ENCODE peak calls at places on chromosomes 12 and 14, in ten cellular contexts. One of them, this sample, is unnamed.

GRCh38 chr14:54329082-54329695 is 67.6 kb upstream of the CDKN3 start:
- DNase-seq in body of pancreas: peak; percentile 46
- DNase-seq in AG09319: peak; percentile 44
- DNase-seq in progenitor cell of endocrine pancreas: no peak
- DNase-seq in GM13976: peak; percentile 43
- DNase-seq in lower lobe of right lung: no peak
- DNase-seq in nephron progenitor cell: peak; percentile 68
- DNase-seq in endothelial cell: peak; percentile 55
- DNase-seq in fibroblast of pulmonary artery: peak; percentile 81
- DNase-seq in A549: peak; percentile 70
- DNase-seq in this sample: no peak

GRCh38 chr14:71324767-71325272 is 417.6 kb downstream of the PCNX1 start:
- DNase-seq in body of pancreas: no peak
- DNase-seq in AG09319: no peak
- DNase-seq in progenitor cell of endocrine pancreas: no peak
- DNase-seq in GM13976: peak; percentile 40
- DNase-seq in lower lobe of right lung: no peak
- DNase-seq in nephron progenitor cell: peak; percentile 40
- DNase-seq in endothelial cell: peak; percentile 16
- DNase-seq in fibroblast of pulmonary artery: peak; percentile 72
- DNase-seq in A549: no peak
- DNase-seq in this sample: no peak

GRCh38 chr12:102992297-102992696 is 34.8 kb downstream of the ASCL1 start:
- DNase-seq in body of pancreas: no peak
- DNase-seq in AG09319: no peak
- DNase-seq in progenitor cell of endocrine pancreas: no peak
- DNase-seq in GM13976: peak; percentile 36
- DNase-seq in lower lobe of right lung: no peak
- DNase-seq in nephron progenitor cell: peak; percentile 7
- DNase-seq in endothelial cell: no peak
- DNase-seq in fibroblast of pulmonary artery: no peak
- DNase-seq in A549: peak; percentile 10
- DNase-seq in this sample: no peak

GRCh38 chr14:85532981-85533820 is 3.3 kb downstream of the FLRT2 start:
- DNase-seq in body of pancreas: peak; percentile 71
- DNase-seq in AG09319: peak; percentile 80
- DNase-seq in progenitor cell of endocrine pancreas: peak; percentile 43
- DNase-seq in GM13976: peak; percentile 10
- DNase-seq in lower lobe of right lung: peak; percentile 43
- DNase-seq in nephron progenitor cell: peak; percentile 69
- DNase-seq in endothelial cell: peak; percentile 41
- DNase-seq in fibroblast of pulmonary artery: peak; percentile 91
- DNase-seq in A549: peak; percentile 80
- DNase-seq in this sample: no peak

GRCh38 chr12:121438905-121439304 is 39.0 kb downstream of the RNF34 start:
- DNase-seq in body of pancreas: no peak
- DNase-seq in AG09319: no peak
- DNase-seq in progenitor cell of endocrine pancreas: no peak
- DNase-seq in GM13976: no peak
- DNase-seq in lower lobe of right lung: no peak
- DNase-seq in nephron progenitor cell: no peak
- DNase-seq in endothelial cell: no peak
- DNase-seq in fibroblast of pulmonary artery: no peak
- DNase-seq in A549: no peak
- DNase-seq in this sample: no peak

GRCh38 chr12:18861287-18861858 is 123.5 kb downstream of the CAPZA3 start:
- DNase-seq in body of pancreas: no peak
- DNase-seq in AG09319: no peak
- DNase-seq in progenitor cell of endocrine pancreas: no peak
- DNase-seq in GM13976: no peak
- DNase-seq in lower lobe of right lung: no peak
- DNase-seq in nephron progenitor cell: no peak
- DNase-seq in endothelial cell: no peak
- DNase-seq in fibroblast of pulmonary artery: peak; percentile 62
- DNase-seq in A549: peak; percentile 46
- DNase-seq in this sample: no peak

GRCh38 chr12:67394600-67394999 is 125.4 kb downstream of the CAND1 start:
- DNase-seq in body of pancreas: peak; percentile 78
- DNase-seq in AG09319: peak; percentile 8
- DNase-seq in progenitor cell of endocrine pancreas: no peak
- DNase-seq in GM13976: no peak
- DNase-seq in lower lobe of right lung: no peak
- DNase-seq in nephron progenitor cell: no peak
- DNase-seq in endothelial cell: no peak
- DNase-seq in fibroblast of pulmonary artery: peak; percentile 59
- DNase-seq in A549: no peak
- DNase-seq in this sample: no peak

GRCh38 chr14:79332504-79333197 is 878.7 kb downstream of the DIO2 start:
- DNase-seq in body of pancreas: no peak
- DNase-seq in AG09319: no peak
- DNase-seq in progenitor cell of endocrine pancreas: no peak
- DNase-seq in GM13976: no peak
- DNase-seq in lower lobe of right lung: no peak
- DNase-seq in nephron progenitor cell: no peak
- DNase-seq in endothelial cell: no peak
- DNase-seq in fibroblast of pulmonary artery: no peak
- DNase-seq in A549: no peak
- DNase-seq in this sample: no peak

GRCh38 chr12:92596388-92596787 is 106.4 kb upstream of the PLEKHG7 start:
- DNase-seq in body of pancreas: no peak
- DNase-seq in AG09319: no peak
- DNase-seq in progenitor cell of endocrine pancreas: no peak
- DNase-seq in GM13976: no peak
- DNase-seq in lower lobe of right lung: no peak
- DNase-seq in nephron progenitor cell: no peak
- DNase-seq in endothelial cell: no peak
- DNase-seq in fibroblast of pulmonary artery: peak; percentile 49
- DNase-seq in A549: peak; percentile 30
- DNase-seq in this sample: no peak

GRCh38 chr12:1498199-1498740 is 96.1 kb downstream of the FBXL14 start:
- DNase-seq in body of pancreas: no peak
- DNase-seq in AG09319: no peak
- DNase-seq in progenitor cell of endocrine pancreas: no peak
- DNase-seq in GM13976: no peak
- DNase-seq in lower lobe of right lung: no peak
- DNase-seq in nephron progenitor cell: no peak
- DNase-seq in endothelial cell: no peak
- DNase-seq in fibroblast of pulmonary artery: no peak
- DNase-seq in A549: no peak
- DNase-seq in this sample: no peak

GRCh38 chr12:132320767-132321211 is 8.6 kb downstream of the GALNT9 start:
- DNase-seq in body of pancreas: no peak
- DNase-seq in AG09319: no peak
- DNase-seq in progenitor cell of endocrine pancreas: no peak
- DNase-seq in GM13976: no peak
- DNase-seq in lower lobe of right lung: peak; percentile 38
- DNase-seq in nephron progenitor cell: no peak
- DNase-seq in endothelial cell: no peak
- DNase-seq in fibroblast of pulmonary artery: no peak
- DNase-seq in A549: no peak
- DNase-seq in this sample: no peak

GRCh38 chr14:32202468-32202865 is 602 bp downstream of the RNU6-8 start:
- DNase-seq in body of pancreas: no peak
- DNase-seq in AG09319: no peak
- DNase-seq in progenitor cell of endocrine pancreas: no peak
- DNase-seq in GM13976: no peak
- DNase-seq in lower lobe of right lung: no peak
- DNase-seq in nephron progenitor cell: no peak
- DNase-seq in endothelial cell: peak; percentile 5
- DNase-seq in fibroblast of pulmonary artery: no peak
- DNase-seq in A549: peak; percentile 52
- DNase-seq in this sample: no peak

GRCh38 chr12:17108877-17109520 is 503.0 kb upstream of the LMO3 start:
- DNase-seq in body of pancreas: no peak
- DNase-seq in AG09319: no peak
- DNase-seq in progenitor cell of endocrine pancreas: no peak
- DNase-seq in GM13976: no peak
- DNase-seq in lower lobe of right lung: no peak
- DNase-seq in nephron progenitor cell: no peak
- DNase-seq in endothelial cell: no peak
- DNase-seq in fibroblast of pulmonary artery: no peak
- DNase-seq in A549: peak; percentile 15
- DNase-seq in this sample: no peak

GRCh38 chr14:74988131-74988530 is 14.6 kb upstream of the EIF2B2 start:
- DNase-seq in body of pancreas: no peak
- DNase-seq in AG09319: no peak
- DNase-seq in progenitor cell of endocrine pancreas: no peak
- DNase-seq in GM13976: no peak
- DNase-seq in lower lobe of right lung: no peak
- DNase-seq in nephron progenitor cell: no peak
- DNase-seq in endothelial cell: no peak
- DNase-seq in fibroblast of pulmonary artery: peak; percentile 86
- DNase-seq in A549: peak; percentile 54
- DNase-seq in this sample: no peak

GRCh38 chr12:29591140-29592020 is 93.9 kb upstream of the OVCH1 start:
- DNase-seq in body of pancreas: no peak
- DNase-seq in AG09319: no peak
- DNase-seq in progenitor cell of endocrine pancreas: no peak
- DNase-seq in GM13976: no peak
- DNase-seq in lower lobe of right lung: no peak
- DNase-seq in nephron progenitor cell: peak; percentile 50
- DNase-seq in endothelial cell: peak; percentile 36
- DNase-seq in fibroblast of pulmonary artery: peak; percentile 61
- DNase-seq in A549: peak; percentile 12
- DNase-seq in this sample: no peak

GRCh38 chr12:29589852-29590251 is 92.4 kb upstream of the OVCH1 start:
- DNase-seq in body of pancreas: no peak
- DNase-seq in AG09319: no peak
- DNase-seq in progenitor cell of endocrine pancreas: no peak
- DNase-seq in GM13976: no peak
- DNase-seq in lower lobe of right lung: no peak
- DNase-seq in nephron progenitor cell: no peak
- DNase-seq in endothelial cell: no peak
- DNase-seq in fibroblast of pulmonary artery: peak; percentile 54
- DNase-seq in A549: no peak
- DNase-seq in this sample: no peak

GRCh38 chr12:29599397-29599796 is 101.9 kb upstream of the OVCH1 start:
- DNase-seq in body of pancreas: peak; percentile 9
- DNase-seq in AG09319: no peak
- DNase-seq in progenitor cell of endocrine pancreas: no peak
- DNase-seq in GM13976: no peak
- DNase-seq in lower lobe of right lung: no peak
- DNase-seq in nephron progenitor cell: no peak
- DNase-seq in endothelial cell: no peak
- DNase-seq in fibroblast of pulmonary artery: peak; percentile 69
- DNase-seq in A549: no peak
- DNase-seq in this sample: no peak

GRCh38 chr12:29593001-29593400 is 95.5 kb upstream of the OVCH1 start:
- DNase-seq in body of pancreas: no peak
- DNase-seq in AG09319: no peak
- DNase-seq in progenitor cell of endocrine pancreas: no peak
- DNase-seq in GM13976: no peak
- DNase-seq in lower lobe of right lung: no peak
- DNase-seq in nephron progenitor cell: no peak
- DNase-seq in endothelial cell: no peak
- DNase-seq in fibroblast of pulmonary artery: no peak
- DNase-seq in A549: no peak
- DNase-seq in this sample: no peak

GRCh38 chr12:29595071-29595755 is 97.7 kb upstream of the OVCH1 start:
- DNase-seq in body of pancreas: no peak
- DNase-seq in AG09319: no peak
- DNase-seq in progenitor cell of endocrine pancreas: no peak
- DNase-seq in GM13976: no peak
- DNase-seq in lower lobe of right lung: no peak
- DNase-seq in nephron progenitor cell: no peak
- DNase-seq in endothelial cell: no peak
- DNase-seq in fibroblast of pulmonary artery: no peak
- DNase-seq in A549: no peak
- DNase-seq in this sample: no peak
- TF ChIP-seq CTCF in body of pancreas: no peak
- TF ChIP-seq CTCF in AG09319: no peak
- TF ChIP-seq CTCF in progenitor cell of endocrine pancreas: no peak
- TF ChIP-seq CTCF in GM13976: no peak
- TF ChIP-seq CTCF in lower lobe of right lung: no peak
- TF ChIP-seq CTCF in nephron progenitor cell: no peak
- TF ChIP-seq CTCF in endothelial cell: no peak
- TF ChIP-seq CTCF in fibroblast of pulmonary artery: no peak
- TF ChIP-seq CTCF in A549: no peak
- TF ChIP-seq CTCF in this sample: no peak

GRCh38 chr14:23528555-23528954 is 23.0 kb downstream of the ZFHX2 start:
- DNase-seq in body of pancreas: no peak
- DNase-seq in AG09319: no peak
- DNase-seq in progenitor cell of endocrine pancreas: no peak
- DNase-seq in GM13976: no peak
- DNase-seq in lower lobe of right lung: no peak
- DNase-seq in nephron progenitor cell: no peak
- DNase-seq in endothelial cell: no peak
- DNase-seq in fibroblast of pulmonary artery: no peak
- DNase-seq in A549: no peak
- DNase-seq in this sample: no peak
- TF ChIP-seq CTCF in body of pancreas: no peak
- TF ChIP-seq CTCF in AG09319: no peak
- TF ChIP-seq CTCF in progenitor cell of endocrine pancreas: peak; percentile 32
- TF ChIP-seq CTCF in GM13976: no peak
- TF ChIP-seq CTCF in lower lobe of right lung: no peak
- TF ChIP-seq CTCF in nephron progenitor cell: no peak
- TF ChIP-seq CTCF in endothelial cell: peak; percentile 13
- TF ChIP-seq CTCF in fibroblast of pulmonary artery: peak; percentile 25
- TF ChIP-seq CTCF in A549: no peak
- TF ChIP-seq CTCF in this sample: peak; percentile 27

DNA sequence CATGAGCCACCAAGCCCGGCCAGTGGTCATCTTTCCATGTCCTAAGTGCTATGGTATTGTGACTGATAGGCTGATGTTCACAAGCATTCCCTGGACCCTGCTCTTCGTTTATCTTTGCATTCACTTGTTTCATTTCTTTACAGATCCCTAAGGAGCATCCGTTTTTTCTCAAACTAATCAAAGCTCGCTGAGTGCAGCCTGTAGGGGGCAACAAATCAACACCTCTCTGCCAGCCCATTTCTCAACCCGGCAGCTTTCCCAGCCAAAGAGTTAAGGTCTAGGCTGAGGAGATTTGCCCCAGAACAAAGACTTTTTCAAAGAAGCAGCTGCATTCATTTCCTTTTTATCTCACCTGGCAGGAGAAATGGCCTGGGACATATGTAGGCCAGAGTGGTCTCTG is 12.1 kb downstream of the SIRT4 start:
- DNase-seq in body of pancreas: peak; percentile 63
- DNase-seq in AG09319: no peak
- DNase-seq in progenitor cell of endocrine pancreas: no peak
- DNase-seq in GM13976: no peak
- DNase-seq in lower lobe of right lung: no peak
- DNase-seq in nephron progenitor cell: no peak
- DNase-seq in endothelial cell: peak; percentile 22
- DNase-seq in fibroblast of pulmonary artery: no peak
- DNase-seq in A549: peak; percentile 51
- DNase-seq in this sample: no peak
- TF ChIP-seq CTCF in body of pancreas: peak; percentile 17
- TF ChIP-seq CTCF in AG09319: peak; percentile 10
- TF ChIP-seq CTCF in progenitor cell of endocrine pancreas: peak; percentile 25
- TF ChIP-seq CTCF in GM13976: no peak
- TF ChIP-seq CTCF in lower lobe of right lung: no peak
- TF ChIP-seq CTCF in nephron progenitor cell: no peak
- TF ChIP-seq CTCF in endothelial cell: peak; percentile 34
- TF ChIP-seq CTCF in fibroblast of pulmonary artery: peak; percentile 28
- TF ChIP-seq CTCF in A549: peak; percentile 39
- TF ChIP-seq CTCF in this sample: peak; percentile 27

DNA sequence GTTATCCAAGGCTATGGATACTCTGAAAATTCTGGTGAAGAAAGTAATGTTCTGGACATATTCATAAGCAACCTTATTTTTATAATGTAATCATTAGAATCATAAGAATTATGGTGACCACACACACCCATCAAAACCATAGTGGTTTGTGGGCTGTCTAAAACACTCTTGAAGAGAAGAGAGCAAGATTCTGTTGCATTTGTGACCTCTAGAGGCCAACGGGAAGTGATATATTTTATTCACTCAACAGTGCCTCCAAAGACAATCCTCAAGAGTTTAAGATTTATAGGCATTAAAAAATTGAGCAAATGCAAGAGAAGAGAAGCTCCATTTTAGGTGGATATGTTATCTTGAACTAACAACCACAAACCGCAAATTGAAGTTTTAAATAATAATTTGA is 68.5 kb upstream of the LGR5 start:
- DNase-seq in body of pancreas: no peak
- DNase-seq in AG09319: no peak
- DNase-seq in progenitor cell of endocrine pancreas: no peak
- DNase-seq in GM13976: no peak
- DNase-seq in lower lobe of right lung: no peak
- DNase-seq in nephron progenitor cell: no peak
- DNase-seq in endothelial cell: no peak
- DNase-seq in fibroblast of pulmonary artery: peak; percentile 25
- DNase-seq in A549: no peak
- DNase-seq in this sample: no peak
- TF ChIP-seq CTCF in body of pancreas: no peak
- TF ChIP-seq CTCF in AG09319: no peak
- TF ChIP-seq CTCF in progenitor cell of endocrine pancreas: peak; percentile 27
- TF ChIP-seq CTCF in GM13976: no peak
- TF ChIP-seq CTCF in lower lobe of right lung: peak; percentile 16
- TF ChIP-seq CTCF in nephron progenitor cell: no peak
- TF ChIP-seq CTCF in endothelial cell: no peak
- TF ChIP-seq CTCF in fibroblast of pulmonary artery: peak; percentile 16
- TF ChIP-seq CTCF in A549: no peak
- TF ChIP-seq CTCF in this sample: no peak